ENCODE peak calls at places on chromosomes 2 and 18, in ten cellular contexts. Q, J, T, A, V, M, B, I, C and X are unnamed samples.

GRCh38 chr2:176584333-176584732 is 315.1 kb downstream of the MTX2 start:
- DNase-seq in V (no peak), C (peak), T (peak), M (no peak), B (peak), I (no peak), J (no peak), Q (no peak), A (no peak), X (peak)

GRCh38 chr2:16128746-16129610 is 188.6 kb downstream of the MYCN start:
- DNase-seq in J (no peak), T (no peak), B (no peak), Q (no peak), A (no peak), I (no peak), C (no peak), V (no peak), M (no peak), X (no peak)

GRCh38 chr2:218285604-218286003 is 6.7 kb downstream of the TMBIM1 start:
- DNase-seq in C (peak), T (peak), V (no peak), I (no peak), Q (no peak), B (peak), A (no peak), M (no peak), J (no peak), X (peak)

GRCh38 chr18:49055787-49056186 is 105.0 kb upstream of the SMAD7 start:
- DNase-seq in J (no peak), V (peak), C (peak), Q (no peak), M (no peak), T (peak), B (peak), A (peak), I (no peak), X (peak)

GRCh38 chr2:134445116-134445515 is 191.2 kb downstream of the MGAT5 start:
- DNase-seq in J (no peak), I (no peak), Q (no peak), T (no peak), A (no peak), M (no peak), C (no peak), B (no peak), V (no peak), X (no peak)

GRCh38 chr2:65939687-65940086 is 495.2 kb upstream of the MEIS1 start:
- DNase-seq in Q (no peak), M (no peak), V (no peak), A (no peak), J (no peak), T (no peak), I (no peak), C (no peak), B (no peak), X (no peak)

GRCh38 chr2:28658369-28658768 is 93.3 kb upstream of the PPP1CB start:
- DNase-seq in B (peak), T (peak), M (no peak), J (no peak), I (no peak), A (no peak), Q (no peak), V (no peak), C (peak), X (peak)

GRCh38 chr2:238113611-238114010 is 13.5 kb downstream of the ESPNL start:
- DNase-seq in J (peak), B (no peak), I (no peak), A (no peak), T (no peak), C (no peak), Q (no peak), V (no peak), M (no peak), X (no peak)

DNA sequence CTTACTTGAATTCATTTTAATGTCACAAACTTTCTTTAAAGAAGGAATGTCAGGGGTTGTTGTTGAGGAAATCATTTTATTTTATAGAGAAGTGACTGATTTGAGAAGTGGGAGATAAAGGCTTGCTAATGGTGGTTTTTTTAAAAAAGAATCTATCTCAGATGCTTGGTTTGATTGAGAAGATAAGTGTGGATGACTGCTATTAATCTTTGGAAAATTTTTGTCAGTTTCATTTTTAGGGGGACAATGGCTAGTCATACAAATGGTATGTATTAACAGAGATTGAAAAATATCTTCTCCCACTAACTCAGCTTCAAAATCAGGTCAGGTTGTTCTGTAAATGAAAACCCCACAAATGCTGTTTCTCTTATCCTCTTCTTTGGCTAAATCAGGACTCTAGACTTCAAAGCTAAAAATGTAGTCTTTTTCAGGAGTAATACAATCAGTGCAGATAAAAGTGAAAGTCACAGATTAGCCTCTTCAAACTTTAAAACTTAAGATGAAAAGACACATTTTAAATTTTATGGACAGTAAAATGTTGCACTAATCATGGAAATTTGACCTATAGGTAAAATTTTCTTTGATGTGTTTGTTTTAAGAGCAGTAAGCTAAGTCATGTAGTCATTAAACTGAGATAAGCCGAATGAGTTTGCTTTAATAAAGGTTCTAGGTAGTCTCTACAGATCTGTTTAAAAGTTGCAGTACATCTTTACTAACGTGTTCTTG is 674.2 kb upstream of the VRK2 start:
- DNase-seq in I (no peak), M (no peak), A (no peak), Q (no peak), V (no peak), B (no peak), T (no peak), J (no peak), C (no peak), X (no peak)
- H2AFZ ChIP-seq in I (no peak), M (no peak), A (no peak), Q (peak), V (no peak), B (peak), T (no peak), J (no peak), C (no peak), X (peak)

DNA sequence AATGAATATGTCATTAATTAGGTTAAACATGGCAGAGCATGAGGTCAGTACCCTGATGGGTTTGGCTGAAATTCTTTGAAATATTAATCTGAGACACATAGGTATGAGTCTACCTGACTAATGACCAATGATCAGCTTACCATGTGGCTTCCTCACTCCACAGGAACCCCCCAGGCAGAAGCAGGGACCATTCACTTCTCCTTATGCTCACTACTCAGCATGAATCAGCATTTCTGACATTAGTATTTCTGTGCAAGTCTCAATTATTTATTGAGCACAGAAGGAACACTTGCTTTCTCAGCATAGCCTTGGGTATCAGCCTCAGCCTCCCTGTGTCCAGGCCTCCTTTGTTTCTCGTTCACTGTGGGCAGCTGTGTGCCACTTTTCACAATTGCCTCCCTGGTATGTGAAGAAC is 9.3 kb upstream of the KCNE4 start:
- DNase-seq in I (no peak), M (no peak), A (no peak), B (peak), C (peak), V (peak), J (no peak), T (peak), Q (no peak), X (peak)
- H2AFZ ChIP-seq in I (no peak), M (no peak), A (peak), B (no peak), C (peak), V (peak), J (no peak), T (peak), Q (peak), X (peak)

GRCh38 chr2:131142849-131143248 is 37.7 kb downstream of the PLEKHB2 start:
- DNase-seq in Q (no peak), B (no peak), T (no peak), J (no peak), V (no peak), M (no peak), I (no peak), C (no peak), A (no peak), X (no peak)

GRCh38 chr2:131146749-131147148 is 41.6 kb downstream of the PLEKHB2 start:
- DNase-seq in V (no peak), J (no peak), B (no peak), C (no peak), Q (no peak), I (no peak), M (no peak), T (no peak), A (no peak), X (no peak)

GRCh38 chr2:131146255-131146654 is 41.1 kb downstream of the PLEKHB2 start:
- DNase-seq in M (no peak), A (no peak), I (no peak), T (no peak), B (no peak), J (no peak), Q (no peak), V (no peak), C (no peak), X (no peak)

GRCh38 chr2:131145040-131145439 is 39.9 kb downstream of the PLEKHB2 start:
- DNase-seq in J (no peak), V (no peak), I (no peak), B (no peak), C (no peak), A (no peak), Q (no peak), T (no peak), M (no peak), X (no peak)

DNA sequence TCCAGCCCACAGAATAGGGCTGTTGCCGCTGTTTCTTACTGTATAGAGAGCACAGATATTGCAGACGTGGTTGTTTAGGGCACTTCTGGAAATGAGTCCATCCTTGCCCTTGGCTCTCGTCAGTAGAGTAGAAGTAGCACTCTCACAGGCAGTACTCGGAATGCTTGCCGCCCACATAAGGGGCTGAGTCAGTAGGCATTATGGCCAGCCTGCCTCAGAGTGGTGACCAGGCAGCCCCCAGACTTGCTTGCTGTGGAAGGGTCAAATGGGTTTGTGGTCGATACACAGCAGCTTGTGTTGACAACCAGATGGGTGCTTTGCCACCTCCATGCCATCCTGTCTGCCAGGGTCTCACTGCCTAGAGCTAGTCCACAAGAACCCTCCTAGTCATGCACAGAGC is 38.7 kb downstream of the PLEKHB2 start:
- DNase-seq in T (peak), I (no peak), J (no peak), A (no peak), M (no peak), C (peak), B (peak), V (no peak), Q (no peak), X (no peak)
- H2AFZ ChIP-seq in T (no peak), I (no peak), J (no peak), A (no peak), M (no peak), C (peak), B (no peak), V (no peak), Q (no peak), X (no peak)

GRCh38 chr2:157192445-157193423 is 64.8 kb upstream of the GALNT5 start:
- DNase-seq in M (peak), I (no peak), B (no peak), Q (no peak), A (no peak), V (no peak), T (no peak), C (no peak), J (no peak), X (no peak)
- H2AFZ ChIP-seq in M (no peak), I (no peak), B (peak), Q (no peak), A (peak), V (no peak), T (no peak), C (no peak), J (no peak), X (no peak)

DNA sequence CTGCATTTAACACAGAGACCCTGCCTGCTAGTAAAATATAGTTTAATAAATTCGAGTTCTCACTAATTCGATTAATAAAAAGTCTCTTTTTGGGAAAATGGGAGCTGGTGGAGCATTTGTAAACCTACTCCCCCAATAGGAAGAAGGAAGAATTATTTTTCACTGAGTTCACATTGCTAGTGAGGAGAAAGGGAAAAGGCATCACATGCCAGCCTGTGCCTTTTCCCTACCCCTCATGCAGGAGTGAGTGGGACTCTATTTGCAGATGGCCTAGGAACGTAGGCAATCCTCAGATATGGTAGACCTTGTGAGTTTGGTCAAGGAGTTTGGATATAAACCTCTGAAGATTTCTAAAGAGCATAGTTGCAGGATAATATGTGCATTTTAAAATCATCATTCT is 218.4 kb upstream of the TRIB2 start:
- DNase-seq in B (no peak), V (no peak), C (no peak), A (no peak), M (no peak), Q (no peak), J (no peak), I (no peak), T (no peak), X (no peak)
- H2AFZ ChIP-seq in B (no peak), V (no peak), C (no peak), A (no peak), M (no peak), Q (no peak), J (no peak), I (no peak), T (no peak), X (no peak)

GRCh38 chr2:94872088-94872618 is 923 bp downstream of the TEKT4 start:
- DNase-seq in T (no peak), Q (no peak), V (no peak), B (no peak), A (no peak), I (no peak), M (no peak), J (no peak), C (no peak), X (no peak)
- H2AFZ ChIP-seq in T (no peak), Q (no peak), V (no peak), B (no peak), A (no peak), I (no peak), M (no peak), J (no peak), C (no peak), X (no peak)